ENCODE peak calls at places on chromosome 11, in five cellular contexts. One of them, this sample, is unnamed.

GRCh38 chr11:15737326-15737725 is 619.0 kb downstream of the SOX6 start:
- DNase-seq in activated effector memory CD4-positive, alpha-beta T cell treated with Interleukin-2 at 50 U/mL for 16 hours: no peak
- DNase-seq in stimulated activated CD4-positive, alpha-beta T cell treated with anti-CD3 and anti-CD28 coated beads, Interleukin-15, amount 100 ng/mL, for 1 hour: no peak
- DNase-seq in SW 1271: no peak
- DNase-seq in right atrium auricular region: no peak
- DNase-seq in this sample: no peak

GRCh38 chr11:62398011-62398994 is 20.5 kb upstream of the SCGB1A1 start:
- DNase-seq in activated effector memory CD4-positive, alpha-beta T cell treated with Interleukin-2 at 50 U/mL for 16 hours: no peak
- DNase-seq in stimulated activated CD4-positive, alpha-beta T cell treated with anti-CD3 and anti-CD28 coated beads, Interleukin-15, amount 100 ng/mL, for 1 hour: no peak
- DNase-seq in SW 1271: no peak
- DNase-seq in right atrium auricular region: no peak
- DNase-seq in this sample: no peak

GRCh38 chr11:65478411-65479183 is 20.2 kb upstream of the MALAT1 start:
- DNase-seq in activated effector memory CD4-positive, alpha-beta T cell treated with Interleukin-2 at 50 U/mL for 16 hours: no peak
- DNase-seq in stimulated activated CD4-positive, alpha-beta T cell treated with anti-CD3 and anti-CD28 coated beads, Interleukin-15, amount 100 ng/mL, for 1 hour: no peak
- DNase-seq in SW 1271: no peak
- DNase-seq in right atrium auricular region: no peak
- DNase-seq in this sample: no peak

GRCh38 chr11:88521354-88522310 is 184.1 kb upstream of the CTSC start:
- DNase-seq in activated effector memory CD4-positive, alpha-beta T cell treated with Interleukin-2 at 50 U/mL for 16 hours: no peak
- DNase-seq in stimulated activated CD4-positive, alpha-beta T cell treated with anti-CD3 and anti-CD28 coated beads, Interleukin-15, amount 100 ng/mL, for 1 hour: no peak
- DNase-seq in SW 1271: no peak
- DNase-seq in right atrium auricular region: no peak
- DNase-seq in this sample: no peak

GRCh38 chr11:128499613-128500213 is 87.6 kb downstream of the ETS1 start:
- DNase-seq in activated effector memory CD4-positive, alpha-beta T cell treated with Interleukin-2 at 50 U/mL for 16 hours: no peak
- DNase-seq in stimulated activated CD4-positive, alpha-beta T cell treated with anti-CD3 and anti-CD28 coated beads, Interleukin-15, amount 100 ng/mL, for 1 hour: no peak
- DNase-seq in SW 1271: no peak
- DNase-seq in right atrium auricular region: no peak
- DNase-seq in this sample: no peak

GRCh38 chr11:70312401-70313357 is 42.2 kb downstream of the PPFIA1 start:
- DNase-seq in activated effector memory CD4-positive, alpha-beta T cell treated with Interleukin-2 at 50 U/mL for 16 hours: no peak
- DNase-seq in stimulated activated CD4-positive, alpha-beta T cell treated with anti-CD3 and anti-CD28 coated beads, Interleukin-15, amount 100 ng/mL, for 1 hour: no peak
- DNase-seq in SW 1271: no peak
- DNase-seq in right atrium auricular region: no peak
- DNase-seq in this sample: no peak

GRCh38 chr11:62088331-62088933 is 35.4 kb upstream of the INCENP start:
- DNase-seq in activated effector memory CD4-positive, alpha-beta T cell treated with Interleukin-2 at 50 U/mL for 16 hours: no peak
- DNase-seq in stimulated activated CD4-positive, alpha-beta T cell treated with anti-CD3 and anti-CD28 coated beads, Interleukin-15, amount 100 ng/mL, for 1 hour: no peak
- DNase-seq in SW 1271: no peak
- DNase-seq in right atrium auricular region: no peak
- DNase-seq in this sample: no peak

GRCh38 chr11:94762208-94762607 is 5.9 kb upstream of the AMOTL1 start:
- DNase-seq in activated effector memory CD4-positive, alpha-beta T cell treated with Interleukin-2 at 50 U/mL for 16 hours: no peak
- DNase-seq in stimulated activated CD4-positive, alpha-beta T cell treated with anti-CD3 and anti-CD28 coated beads, Interleukin-15, amount 100 ng/mL, for 1 hour: no peak
- DNase-seq in SW 1271: peak
- DNase-seq in right atrium auricular region: no peak
- DNase-seq in this sample: no peak

GRCh38 chr11:71489311-71490043 is 36.5 kb downstream of the NADSYN1 start:
- DNase-seq in activated effector memory CD4-positive, alpha-beta T cell treated with Interleukin-2 at 50 U/mL for 16 hours: no peak
- DNase-seq in stimulated activated CD4-positive, alpha-beta T cell treated with anti-CD3 and anti-CD28 coated beads, Interleukin-15, amount 100 ng/mL, for 1 hour: no peak
- DNase-seq in SW 1271: peak
- DNase-seq in right atrium auricular region: no peak
- DNase-seq in this sample: no peak

GRCh38 chr11:62895501-62895900 is 14.8 kb downstream of the SLC3A2 start:
- DNase-seq in activated effector memory CD4-positive, alpha-beta T cell treated with Interleukin-2 at 50 U/mL for 16 hours: no peak
- DNase-seq in stimulated activated CD4-positive, alpha-beta T cell treated with anti-CD3 and anti-CD28 coated beads, Interleukin-15, amount 100 ng/mL, for 1 hour: no peak
- DNase-seq in SW 1271: no peak
- DNase-seq in right atrium auricular region: no peak
- DNase-seq in this sample: no peak